ENCODE peak calls at places on chromosomes 4 and X, in five cellular contexts. M is tibial artery, B is SK-N-SH, P is adrenal gland, Q is body of pancreas. L is an unnamed sample.

GRCh38 chr4:125016892-125017299 is 297.9 kb upstream of the FAT4 start:
- DNase-seq in Q (no peak), P (no peak), M (no peak), B (peak; percentile 28), L (no peak)

GRCh38 chrX:13180807-13181206 is 136.4 kb upstream of the FAM9C start:
- DNase-seq in Q (no peak), P (no peak), B (no peak), M (no peak), L (no peak)

GRCh38 chrX:46831620-46832327 is 5.1 kb upstream of the RP2 start:
- DNase-seq in P (no peak), B (no peak), M (no peak), Q (no peak), L (no peak)

GRCh38 chrX:149962859-149963757 is 24.8 kb upstream of the EOLA2 start:
- DNase-seq in Q (peak; percentile 52), B (peak; percentile 55), M (peak; percentile 50), P (peak; percentile 76), L (peak; percentile 43)

GRCh38 chr4:106898621-106899230 is 137.4 kb downstream of the DKK2 start:
- DNase-seq in Q (no peak), P (peak; percentile 23), M (no peak), B (peak; percentile 33), L (peak; percentile 57)

GRCh38 chr4:56086073-56086521 is 137.4 kb downstream of the CEP135 start:
- DNase-seq in P (no peak), B (no peak), Q (no peak), M (no peak), L (no peak)

GRCh38 chr4:996994-997374 is 3.8 kb upstream of the SLC26A1 start:
- DNase-seq in B (no peak), P (no peak), Q (no peak), M (no peak), L (no peak)

GRCh38 chrX:150405576-150405975 is 42.5 kb downstream of the MAMLD1 start:
- DNase-seq in B (no peak), Q (peak; percentile 27), P (peak; percentile 17), M (no peak), L (no peak)

GRCh38 chrX:69387559-69388487 is 116.3 kb upstream of the NALF2 start:
- DNase-seq in M (peak; percentile 22), B (peak; percentile 78), Q (peak; percentile 41), P (peak; percentile 37), L (peak; percentile 66)

GRCh38 chr4:175916636-175917351 is 104.7 kb upstream of the GPM6A start:
- DNase-seq in M (no peak), Q (no peak), P (no peak), B (no peak), L (no peak)

GRCh38 chr4:94014484-94015136 is 186.1 kb downstream of the ATOH1 start:
- DNase-seq in Q (no peak), B (no peak), M (no peak), P (no peak), L (no peak)

GRCh38 chrX:150227873-150228272 is 135.2 kb upstream of the MAMLD1 start:
- DNase-seq in M (no peak), Q (no peak), B (no peak), P (no peak), L (no peak)

GRCh38 chr4:41360214-41360910 is 103.6 kb downstream of the UCHL1 start:
- DNase-seq in P (peak; percentile 70), M (peak; percentile 67), B (peak; percentile 90), Q (peak; percentile 69), L (peak; percentile 52)

GRCh38 chr4:139454646-139455045 is 725 bp downstream of the RAB33B start:
- DNase-seq in P (no peak), M (no peak), Q (no peak), B (no peak), L (no peak)

GRCh38 chrX:29145316-29145715 is 558.1 kb downstream of the IL1RAPL1 start:
- DNase-seq in Q (no peak), P (no peak), B (no peak), M (no peak), L (no peak)

GRCh38 chr4:36209941-36210663 is 34.2 kb downstream of the ARAP2 start:
- DNase-seq in P (no peak), B (no peak), Q (no peak), M (no peak), L (no peak)

GRCh38 chr4:10582059-10582686 is 102.4 kb downstream of the CLNK start:
- DNase-seq in M (peak; percentile 47), Q (peak; percentile 34), P (peak; percentile 56), B (peak; percentile 27), L (peak; percentile 47)

GRCh38 chr4:116522922-116523321 is 562.5 kb downstream of the TRAM1L1 start:
- DNase-seq in M (no peak), B (no peak), P (no peak), Q (no peak), L (no peak)

GRCh38 chr4:8577972-8578371 is 2.2 kb upstream of the GPR78 start:
- DNase-seq in M (no peak), P (no peak), Q (no peak), B (no peak), L (no peak)

GRCh38 chr4:149321438-149321837 is 494.2 kb downstream of the IQCM start:
- DNase-seq in M (no peak), B (no peak), P (no peak), Q (no peak), L (no peak)
- H3K9me3 ChIP-seq in M (no peaks in the 10 kb centered on the region), B (peaks cover 9% of the 10 kb centered on the region), P (no peaks in the 10 kb centered on the region), Q (no peaks in the 10 kb centered on the region), L (peaks cover 6% of the 10 kb centered on the region)

DNA sequence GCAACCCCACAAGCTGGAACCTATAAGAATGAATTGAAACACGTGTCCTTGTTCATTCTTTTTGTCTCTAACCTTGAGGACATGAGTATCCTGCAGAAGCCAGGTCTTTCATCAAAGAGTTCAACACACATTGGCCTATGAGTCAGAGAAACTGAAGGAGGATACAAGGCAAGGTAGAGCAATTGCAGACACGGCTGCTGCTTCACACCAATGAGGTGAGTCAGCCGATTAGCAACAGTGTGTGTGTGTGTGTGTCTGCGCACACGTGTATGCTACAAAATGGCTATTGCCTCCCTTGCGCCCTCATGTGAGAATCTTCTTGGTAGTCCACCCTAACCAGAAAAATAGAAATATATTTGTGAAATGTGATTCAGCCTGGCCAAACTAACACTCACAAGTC is 1477.7 kb upstream of the IGFBP7 start:
- DNase-seq in P (no peak), Q (no peak), M (no peak), B (no peak), L (peak; percentile 37)
- TF ChIP-seq CTCF in P (no peak), Q (no peak), M (no peak), B (no peak), L (no peak)

GRCh38 chrX:148290937-148291336 is 209.5 kb upstream of the AFF2 start:
- DNase-seq in M (no peak), B (no peak), P (no peak), Q (no peak), L (no peak)
- H3K9me3 ChIP-seq in M (no peaks in the 10 kb centered on the region), B (no peaks in the 10 kb centered on the region), P (no peaks in the 10 kb centered on the region), Q (no peaks in the 10 kb centered on the region), L (no peaks in the 10 kb centered on the region)

GRCh38 chrX:44904542-44905115 is 31.6 kb downstream of the KDM6A start:
- DNase-seq in B (no peak), M (no peak), P (no peak), Q (no peak), L (no peak)
- TF ChIP-seq CTCF in B (peak; percentile 10), M (no peak), P (no peak), Q (no peak), L (no peak)

GRCh38 chr4:28772796-28773195 is 1912.2 kb downstream of the STIM2 start:
- DNase-seq in P (no peak), B (no peak), M (no peak), Q (no peak), L (no peak)
- H3K9me3 ChIP-seq in P (no peaks in the 10 kb centered on the region), B (no peaks in the 10 kb centered on the region), M (no peaks in the 10 kb centered on the region), Q (no peaks in the 10 kb centered on the region), L (no peaks in the 10 kb centered on the region)

DNA sequence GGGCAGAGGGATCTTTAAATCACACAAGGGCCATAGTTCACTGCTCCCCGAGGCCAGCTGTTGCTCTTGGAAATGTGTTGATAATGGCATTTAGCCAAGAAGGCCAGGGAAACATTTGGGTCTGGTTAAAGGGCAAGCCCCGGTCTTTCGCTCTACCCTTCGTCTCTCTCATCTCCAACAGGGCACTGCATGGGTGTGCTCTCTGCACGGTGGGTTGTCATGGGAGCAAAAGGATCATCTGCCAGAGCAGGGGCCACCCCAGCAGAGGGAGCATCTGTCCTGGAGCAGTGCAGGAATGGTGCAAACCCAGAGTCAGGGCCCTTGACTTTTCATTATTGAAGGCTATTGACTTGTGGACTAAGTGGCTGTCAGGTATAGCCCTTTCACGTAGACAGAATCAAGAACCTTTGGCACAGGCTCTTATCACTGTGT is 22.7 kb upstream of the PGRMC2 start:
- DNase-seq in Q (peak; percentile 39), P (peak; percentile 19), B (peak; percentile 65), M (no peak), L (peak; percentile 35)
- TF ChIP-seq CTCF in Q (peak; percentile 12), P (no peak), B (peak; percentile 25), M (no peak), L (no peak)

DNA sequence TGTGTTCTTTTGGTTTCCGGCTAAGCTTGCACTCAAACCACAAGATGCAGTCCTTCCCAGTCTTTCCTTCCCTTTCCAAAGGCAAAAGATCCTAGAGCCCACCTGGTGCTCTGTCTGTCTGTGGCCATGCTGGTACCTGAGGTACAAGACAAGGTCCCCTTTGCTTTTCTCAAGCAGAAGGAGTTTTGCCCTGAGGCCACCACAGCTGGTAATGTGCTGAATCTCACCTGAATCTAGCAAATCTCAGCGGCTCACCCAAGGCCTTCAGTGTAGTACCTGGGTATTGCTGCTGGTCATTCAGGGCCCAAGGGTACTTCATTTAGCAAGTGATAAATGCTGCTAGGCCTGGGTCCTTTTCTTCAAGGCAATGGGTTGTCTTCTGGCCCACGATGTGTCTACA is 20.5 kb upstream of the KLF8 start:
- DNase-seq in M (no peak), Q (no peak), B (no peak), P (no peak), L (no peak)
- H3K9me3 ChIP-seq in M (peaks cover 14% of the 10 kb centered on the region), Q (no peaks in the 10 kb centered on the region), B (no peaks in the 10 kb centered on the region), P (no peaks in the 10 kb centered on the region), L (no peaks in the 10 kb centered on the region)